ENCODE peak calls at places on chromosome 17, in six cellular contexts. One of them, this sample, is unnamed.

GRCh38 chr17:9291912-9292562 is 270.7 kb downstream of the NTN1 start:
- DNase-seq in C1 segment of cervical spinal cord: peak; percentile 8
- DNase-seq in GM23338: peak; percentile 60
- DNase-seq in cardiac septum: no peak
- DNase-seq in mucosa of gallbladder: no peak
- DNase-seq in islet precursor cell: peak; percentile 78
- DNase-seq in this sample: peak; percentile 39

GRCh38 chr17:45786349-45786748 is 2.2 kb downstream of the CRHR1 start:
- DNase-seq in C1 segment of cervical spinal cord: no peak
- DNase-seq in GM23338: no peak
- DNase-seq in cardiac septum: no peak
- DNase-seq in mucosa of gallbladder: no peak
- DNase-seq in islet precursor cell: no peak
- DNase-seq in this sample: no peak

GRCh38 chr17:82881900-82882714 is 42.3 kb upstream of the ZNF750 start:
- DNase-seq in C1 segment of cervical spinal cord: peak; percentile 36
- DNase-seq in GM23338: no peak
- DNase-seq in cardiac septum: no peak
- DNase-seq in mucosa of gallbladder: peak; percentile 82
- DNase-seq in islet precursor cell: no peak
- DNase-seq in this sample: no peak

GRCh38 chr17:68133370-68134045 is 98.0 kb downstream of the KPNA2 start:
- DNase-seq in C1 segment of cervical spinal cord: no peak
- DNase-seq in GM23338: peak; percentile 67
- DNase-seq in cardiac septum: no peak
- DNase-seq in mucosa of gallbladder: no peak
- DNase-seq in islet precursor cell: peak; percentile 64
- DNase-seq in this sample: no peak

GRCh38 chr17:64156670-64157069 is 26.7 kb upstream of the ERN1 start:
- DNase-seq in C1 segment of cervical spinal cord: no peak
- DNase-seq in GM23338: no peak
- DNase-seq in cardiac septum: no peak
- DNase-seq in mucosa of gallbladder: no peak
- DNase-seq in islet precursor cell: peak; percentile 62
- DNase-seq in this sample: no peak

GRCh38 chr17:58153046-58153445 is 4.9 kb downstream of the OR4D1 start:
- DNase-seq in C1 segment of cervical spinal cord: no peak
- DNase-seq in GM23338: no peak
- DNase-seq in cardiac septum: no peak
- DNase-seq in mucosa of gallbladder: no peak
- DNase-seq in islet precursor cell: no peak
- DNase-seq in this sample: no peak

GRCh38 chr17:30273373-30273772 is 18.4 kb downstream of the BLMH start:
- DNase-seq in C1 segment of cervical spinal cord: no peak
- DNase-seq in GM23338: no peak
- DNase-seq in cardiac septum: no peak
- DNase-seq in mucosa of gallbladder: no peak
- DNase-seq in islet precursor cell: no peak
- DNase-seq in this sample: no peak

GRCh38 chr17:40841246-40841645 is 18.8 kb upstream of the KRT10 start:
- DNase-seq in C1 segment of cervical spinal cord: no peak
- DNase-seq in GM23338: no peak
- DNase-seq in cardiac septum: no peak
- DNase-seq in mucosa of gallbladder: no peak
- DNase-seq in islet precursor cell: no peak
- DNase-seq in this sample: no peak